ENCODE peak calls at places on chromosomes 11 and 22, in five cellular contexts. One of them, this sample, is unnamed.

GRCh38 chr22:30890689-30891442 is 77.7 kb downstream of the MORC2 start:
- DNase-seq in NCI-H146: peak
- DNase-seq in EH: peak
- DNase-seq in activated CD8-positive, alpha-beta memory T cell treated with anti-CD3 and anti-CD28 coated beads for 24 hours: peak
- DNase-seq in NCI-H345: no peak
- DNase-seq in this sample: no peak

GRCh38 chr11:29780756-29781155 is 236.1 kb downstream of the KCNA4 start:
- DNase-seq in NCI-H146: no peak
- DNase-seq in EH: no peak
- DNase-seq in activated CD8-positive, alpha-beta memory T cell treated with anti-CD3 and anti-CD28 coated beads for 24 hours: no peak
- DNase-seq in NCI-H345: no peak
- DNase-seq in this sample: peak

GRCh38 chr11:2700415-2701211 is 819 bp upstream of the KCNQ1OT1 start:
- DNase-seq in NCI-H146: peak
- DNase-seq in EH: peak
- DNase-seq in activated CD8-positive, alpha-beta memory T cell treated with anti-CD3 and anti-CD28 coated beads for 24 hours: peak
- DNase-seq in NCI-H345: no peak
- DNase-seq in this sample: no peak

GRCh38 chr11:15690326-15690725 is 575.6 kb downstream of the INSC start:
- DNase-seq in NCI-H146: no peak
- DNase-seq in EH: no peak
- DNase-seq in activated CD8-positive, alpha-beta memory T cell treated with anti-CD3 and anti-CD28 coated beads for 24 hours: no peak
- DNase-seq in NCI-H345: no peak
- DNase-seq in this sample: no peak

GRCh38 chr11:31487848-31488247 is 21.6 kb downstream of the IMMP1L start:
- DNase-seq in NCI-H146: peak
- DNase-seq in EH: peak
- DNase-seq in activated CD8-positive, alpha-beta memory T cell treated with anti-CD3 and anti-CD28 coated beads for 24 hours: no peak
- DNase-seq in NCI-H345: no peak
- DNase-seq in this sample: no peak

GRCh38 chr22:24337894-24338645 is 67.4 kb downstream of the SPECC1L start:
- DNase-seq in NCI-H146: no peak
- DNase-seq in EH: no peak
- DNase-seq in activated CD8-positive, alpha-beta memory T cell treated with anti-CD3 and anti-CD28 coated beads for 24 hours: no peak
- DNase-seq in NCI-H345: no peak
- DNase-seq in this sample: no peak

GRCh38 chr11:92295175-92296137 is 70.8 kb downstream of the FAT3 start:
- DNase-seq in NCI-H146: no peak
- DNase-seq in EH: peak
- DNase-seq in activated CD8-positive, alpha-beta memory T cell treated with anti-CD3 and anti-CD28 coated beads for 24 hours: no peak
- DNase-seq in NCI-H345: no peak
- DNase-seq in this sample: no peak

GRCh38 chr11:61580292-61580888 is 486 bp downstream of the SYT7 start:
- DNase-seq in NCI-H146: peak
- DNase-seq in EH: no peak
- DNase-seq in activated CD8-positive, alpha-beta memory T cell treated with anti-CD3 and anti-CD28 coated beads for 24 hours: peak
- DNase-seq in NCI-H345: peak
- DNase-seq in this sample: no peak

GRCh38 chr11:70503878-70504240 is 105.5 kb downstream of the CTTN start:
- DNase-seq in NCI-H146: peak
- DNase-seq in EH: no peak
- DNase-seq in activated CD8-positive, alpha-beta memory T cell treated with anti-CD3 and anti-CD28 coated beads for 24 hours: no peak
- DNase-seq in NCI-H345: peak
- DNase-seq in this sample: no peak

GRCh38 chr11:2517016-2517385 is 72.2 kb downstream of the KCNQ1 start:
- DNase-seq in NCI-H146: no peak
- DNase-seq in EH: no peak
- DNase-seq in activated CD8-positive, alpha-beta memory T cell treated with anti-CD3 and anti-CD28 coated beads for 24 hours: peak
- DNase-seq in NCI-H345: no peak
- DNase-seq in this sample: no peak

GRCh38 chr22:20150381-20151275 is at the start of gene CCDC188:
- DNase-seq in NCI-H146: no peak
- DNase-seq in EH: no peak
- DNase-seq in activated CD8-positive, alpha-beta memory T cell treated with anti-CD3 and anti-CD28 coated beads for 24 hours: no peak
- DNase-seq in NCI-H345: no peak
- DNase-seq in this sample: no peak

GRCh38 chr22:27173530-27173929 is 516.1 kb downstream of the MIAT start:
- DNase-seq in NCI-H146: no peak
- DNase-seq in EH: no peak
- DNase-seq in activated CD8-positive, alpha-beta memory T cell treated with anti-CD3 and anti-CD28 coated beads for 24 hours: no peak
- DNase-seq in NCI-H345: no peak
- DNase-seq in this sample: no peak

GRCh38 chr11:115892016-115892415 is 387.8 kb upstream of the CADM1 start:
- DNase-seq in NCI-H146: no peak
- DNase-seq in EH: no peak
- DNase-seq in activated CD8-positive, alpha-beta memory T cell treated with anti-CD3 and anti-CD28 coated beads for 24 hours: no peak
- DNase-seq in NCI-H345: no peak
- DNase-seq in this sample: no peak

GRCh38 chr22:49568751-49569285 is 258.9 kb downstream of the BRD1 start:
- DNase-seq in NCI-H146: no peak
- DNase-seq in EH: no peak
- DNase-seq in activated CD8-positive, alpha-beta memory T cell treated with anti-CD3 and anti-CD28 coated beads for 24 hours: no peak
- DNase-seq in NCI-H345: no peak
- DNase-seq in this sample: no peak

GRCh38 chr11:128409476-128409875 is 177.9 kb downstream of the ETS1 start:
- DNase-seq in NCI-H146: no peak
- DNase-seq in EH: peak
- DNase-seq in activated CD8-positive, alpha-beta memory T cell treated with anti-CD3 and anti-CD28 coated beads for 24 hours: no peak
- DNase-seq in NCI-H345: no peak
- DNase-seq in this sample: no peak

GRCh38 chr11:98090861-98091575 is 929.7 kb upstream of the CNTN5 start:
- DNase-seq in NCI-H146: peak
- DNase-seq in EH: no peak
- DNase-seq in activated CD8-positive, alpha-beta memory T cell treated with anti-CD3 and anti-CD28 coated beads for 24 hours: no peak
- DNase-seq in NCI-H345: no peak
- DNase-seq in this sample: no peak

GRCh38 chr11:111778047-111778558 is 11.9 kb upstream of the PPP2R1B start:
- DNase-seq in NCI-H146: no peak
- DNase-seq in EH: no peak
- DNase-seq in activated CD8-positive, alpha-beta memory T cell treated with anti-CD3 and anti-CD28 coated beads for 24 hours: no peak
- DNase-seq in NCI-H345: no peak
- DNase-seq in this sample: no peak

GRCh38 chr11:2166091-2166851 is 5.3 kb upstream of the INS start:
- DNase-seq in NCI-H146: peak
- DNase-seq in EH: no peak
- DNase-seq in activated CD8-positive, alpha-beta memory T cell treated with anti-CD3 and anti-CD28 coated beads for 24 hours: peak
- DNase-seq in NCI-H345: no peak
- DNase-seq in this sample: no peak

GRCh38 chr11:123235687-123236261 is 40.7 kb upstream of the CLMP start:
- DNase-seq in NCI-H146: no peak
- DNase-seq in EH: peak
- DNase-seq in activated CD8-positive, alpha-beta memory T cell treated with anti-CD3 and anti-CD28 coated beads for 24 hours: no peak
- DNase-seq in NCI-H345: no peak
- DNase-seq in this sample: no peak

GRCh38 chr22:46083383-46084350 is 66.7 kb upstream of the PPARA start:
- DNase-seq in NCI-H146: no peak
- DNase-seq in EH: peak
- DNase-seq in activated CD8-positive, alpha-beta memory T cell treated with anti-CD3 and anti-CD28 coated beads for 24 hours: no peak
- DNase-seq in NCI-H345: no peak
- DNase-seq in this sample: no peak

GRCh38 chr22:38415046-38415445 is 40.0 kb downstream of the KCNJ4 start:
- DNase-seq in NCI-H146: no peak
- DNase-seq in EH: no peak
- DNase-seq in activated CD8-positive, alpha-beta memory T cell treated with anti-CD3 and anti-CD28 coated beads for 24 hours: no peak
- DNase-seq in NCI-H345: no peak
- DNase-seq in this sample: no peak

This sample was measured in occipital lobe.